ENCODE peak calls at places on chromosomes 13 and 19, in five cellular contexts. N, U, G, T and V are unnamed samples.
A peak's percentile ranks its signal among the peaks of the same experiment; 100 is the strongest.

GRCh38 chr19:38233740-38234251 is 9.8 kb upstream of the DPF1 start:
- DNase-seq in U (no peak), N (peak; percentile 55), G (peak; percentile 76), T (peak; percentile 95), V (peak; percentile 78)

GRCh38 chr13:90238433-90238832 is 1109.1 kb upstream of the MIR17HG start:
- DNase-seq in T (no peak), N (no peak), U (no peak), G (peak; percentile 52), V (peak; percentile 1)

GRCh38 chr19:47284324-47284899 is 9.7 kb downstream of the INAFM1 start:
- DNase-seq in U (no peak), T (no peak), N (peak; percentile 62), G (peak; percentile 81), V (peak; percentile 80)

GRCh38 chr19:49988433-49988832 is 27.5 kb upstream of the SIGLEC11 start:
- DNase-seq in G (no peak), U (no peak), T (no peak), N (peak; percentile 13), V (no peak)

GRCh38 chr13:113901642-113902041 is 37.8 kb upstream of the GAS6 start:
- DNase-seq in U (no peak), G (no peak), T (peak; percentile 46), N (no peak), V (no peak)

GRCh38 chr19:16076958-16077611 is 790 bp downstream of the TPM4 start:
- DNase-seq in U (no peak), T (peak; percentile 93), N (peak; percentile 49), G (no peak), V (no peak)

GRCh38 chr19:34651747-34652146 is 25.2 kb downstream of the SCGB2B2 start:
- DNase-seq in T (no peak), U (no peak), G (no peak), N (no peak), V (no peak)

GRCh38 chr13:100280681-100281080 is 191.8 kb downstream of the PCCA start:
- DNase-seq in N (peak; percentile 9), U (no peak), T (no peak), G (peak; percentile 12), V (no peak)

GRCh38 chr13:78239681-78240080 is 321.1 kb upstream of the EDNRB start:
- DNase-seq in U (no peak), G (no peak), T (no peak), N (no peak), V (no peak)

GRCh38 chr13:51815848-51816247 is 11.9 kb upstream of the DHRS12 start:
- DNase-seq in U (no peak), N (no peak), T (no peak), G (no peak), V (no peak)

GRCh38 chr13:88602786-88603777 is 931.9 kb downstream of the SLITRK5 start:
- DNase-seq in N (no peak), T (no peak), G (no peak), U (no peak), V (no peak)

GRCh38 chr13:103349664-103350063 is 283.4 kb upstream of the SLC10A2 start:
- DNase-seq in G (no peak), N (no peak), U (no peak), T (no peak), V (no peak)

GRCh38 chr19:14944456-14944855 is 3.2 kb downstream of the OR7C2 start:
- DNase-seq in N (no peak), G (no peak), U (no peak), T (no peak), V (no peak)

GRCh38 chr13:27679396-27679795 is 57.7 kb downstream of the POLR1D start:
- DNase-seq in T (no peak), N (no peak), G (no peak), U (no peak), V (no peak)

GRCh38 chr13:99015606-99016520 is 38.0 kb upstream of the DOCK9 start:
- DNase-seq in G (no peak), U (no peak), T (no peak), N (peak; percentile 30), V (no peak)

GRCh38 chr13:42561752-42562467 is 12.0 kb upstream of the TNFSF11 start:
- DNase-seq in N (no peak), U (peak; percentile 39), G (no peak), T (no peak), V (no peak)

GRCh38 chr19:17671906-17672305 is 16.2 kb downstream of the UNC13A start:
- DNase-seq in U (no peak), G (peak; percentile 59), T (no peak), N (peak; percentile 16), V (peak; percentile 42)

GRCh38 chr13:46712524-46712923 is 84.4 kb downstream of the ESD start:
- DNase-seq in T (no peak), N (no peak), G (no peak), U (no peak), V (no peak)

GRCh38 chr19:45558399-45558878 is 26.2 kb downstream of the OPA3 start:
- DNase-seq in G (peak; percentile 58), N (no peak), T (no peak), U (peak; percentile 39), V (peak; percentile 43)

GRCh38 chr19:13007292-13008045 is 12.2 kb downstream of the NFIX start:
- DNase-seq in N (peak; percentile 69), U (no peak), T (peak; percentile 96), G (no peak), V (peak; percentile 42)

GRCh38 chr19:13004273-13004672 is 9.0 kb downstream of the NFIX start:
- DNase-seq in N (no peak), G (no peak), U (no peak), T (no peak), V (no peak)

GRCh38 chr19:13005253-13005652 is 10.0 kb downstream of the NFIX start:
- DNase-seq in U (no peak), N (no peak), T (no peak), G (no peak), V (no peak)

GRCh38 chr19:13005861-13006370 is 10.6 kb downstream of the NFIX start:
- DNase-seq in U (no peak), T (no peak), N (no peak), G (no peak), V (no peak)

DNA sequence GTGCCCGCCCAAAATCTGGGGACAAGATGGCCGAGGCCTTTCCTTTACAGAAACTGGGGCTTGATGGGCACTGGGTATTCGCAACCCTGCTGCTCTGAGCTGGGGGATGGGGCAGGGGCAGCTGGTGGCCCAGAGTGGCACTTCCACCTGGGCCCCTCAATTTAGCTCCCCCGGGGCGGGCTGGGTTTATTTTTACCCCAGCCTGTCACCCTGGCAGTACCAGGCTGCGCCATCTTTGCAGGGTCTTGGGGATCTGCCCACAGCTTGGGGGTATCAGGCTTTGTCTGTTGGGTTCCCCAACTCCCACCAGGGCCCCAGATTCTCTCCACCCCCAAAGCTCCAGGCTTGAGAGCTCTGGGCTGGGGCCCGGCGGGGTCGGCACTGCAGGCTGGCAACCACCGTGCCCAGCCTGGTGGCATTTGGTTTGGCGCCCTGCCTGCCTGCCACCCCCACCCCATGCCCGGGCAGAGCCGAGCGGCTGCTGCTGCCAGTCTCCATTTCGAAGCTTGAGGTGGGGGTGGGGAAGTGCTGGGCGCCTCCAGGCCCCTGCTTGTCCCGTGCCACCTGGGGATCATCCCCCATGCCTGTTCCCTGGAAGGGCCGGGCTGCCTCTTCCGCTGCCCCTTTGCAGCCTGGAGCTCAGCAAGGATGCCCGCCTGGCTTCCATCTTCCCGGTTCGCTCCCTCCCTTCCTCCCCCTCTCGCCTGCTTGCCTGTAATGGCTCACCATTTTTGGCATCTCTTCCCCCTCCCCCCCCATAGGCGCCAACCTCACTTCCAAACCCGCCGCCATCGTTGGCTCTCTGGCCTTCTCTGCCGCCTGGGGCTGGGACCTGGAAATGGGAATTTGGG is 11.4 kb downstream of the NFIX start:
- DNase-seq in T (no peak), G (no peak), U (no peak), N (peak; percentile 40), V (no peak)
- H3K4me3 ChIP-seq in T (no peak overlapping the region), G (no peak overlapping the region), U (no peak overlapping the region), N (no peak overlapping the region), V (no peak overlapping the region)

GRCh38 chr13:19171563-19171962 is 10.1 kb downstream of the TUBA3C start:
- DNase-seq in G (no peak), T (no peak), N (no peak), U (no peak), V (no peak)
- TF ChIP-seq CTCF in G (no peak), T (no peak), N (no peak), U (no peak), V (no peak)

GRCh38 chr19:1170938-1171754 is 2.9 kb downstream of the SBNO2 start:
- DNase-seq in T (peak; percentile 88), N (no peak), G (no peak), U (no peak), V (no peak)

GRCh38 chr19:1169921-1170885 is 3.9 kb downstream of the SBNO2 start:
- DNase-seq in G (peak; percentile 47), T (no peak), U (no peak), N (peak; percentile 44), V (peak; percentile 80)

GRCh38 chr19:1168562-1168873 is 5.5 kb downstream of the SBNO2 start:
- DNase-seq in G (no peak), T (no peak), N (no peak), U (no peak), V (no peak)

GRCh38 chr19:1167687-1168561 is 6.1 kb downstream of the SBNO2 start:
- DNase-seq in G (no peak), N (no peak), T (peak; percentile 85), U (no peak), V (no peak)

DNA sequence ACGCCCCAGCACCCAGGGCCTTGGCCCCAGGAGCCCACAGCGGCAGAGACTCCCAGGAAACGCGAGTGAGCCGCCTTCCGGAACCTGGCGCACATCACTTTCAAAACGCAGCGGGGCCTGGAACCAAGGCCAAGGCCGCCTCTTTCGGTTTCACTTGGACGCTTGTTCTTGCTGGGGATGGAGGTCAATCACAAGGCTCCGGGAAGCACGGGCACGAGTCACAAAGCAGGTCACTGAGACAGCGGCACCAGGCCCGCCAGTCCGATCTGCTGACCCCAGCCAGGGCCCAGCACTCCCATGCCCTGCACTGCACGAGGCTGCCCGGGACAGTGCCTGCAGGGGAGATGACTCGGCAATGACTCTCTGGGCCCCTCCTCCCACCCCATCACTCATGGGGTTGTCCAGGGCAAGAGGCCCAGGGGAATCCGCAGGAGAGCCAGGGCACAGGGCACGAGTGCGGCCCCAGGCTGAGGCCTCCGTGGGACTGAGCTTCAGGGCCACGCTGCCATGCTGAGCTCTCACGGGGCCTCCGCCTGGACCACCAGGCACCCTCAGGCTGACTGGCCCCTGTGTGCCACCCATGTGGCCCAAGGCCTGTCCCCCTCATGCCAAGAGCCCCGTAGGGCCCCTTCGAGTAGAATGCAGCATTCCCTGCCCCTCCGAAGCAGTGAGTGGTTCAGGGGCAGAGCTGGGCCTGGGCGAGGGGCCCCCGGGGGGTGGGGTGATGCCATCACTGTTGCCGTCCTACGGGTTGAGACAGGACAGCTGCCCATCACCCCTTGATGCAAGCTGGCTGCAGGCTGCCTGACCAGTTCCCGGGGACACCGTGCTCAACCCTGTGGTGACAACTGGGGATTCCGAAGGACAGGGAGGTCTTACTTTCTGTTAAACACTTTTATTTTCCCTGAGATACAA is 4.9 kb downstream of the SBNO2 start:
- DNase-seq in G (peak; percentile 46), U (no peak), T (peak; percentile 89), N (peak; percentile 46), V (peak; percentile 55)
- H3K4me3 ChIP-seq in G (no peak overlapping the region), U (no peak overlapping the region), T (no peak overlapping the region), N (no peak overlapping the region), V (peak overlapping the region; percentile 48)

GRCh38 chr19:40392894-40393517 is 3.0 kb upstream of the HIPK4 start:
- DNase-seq in G (no peak), U (no peak), N (no peak), T (no peak), V (no peak)
- TF ChIP-seq CTCF in G (peak; percentile 15), U (peak; percentile 39), N (peak; percentile 36), T (no peak), V (peak; percentile 31)

GRCh38 chr13:66994097-66994496 is 236.0 kb downstream of the PCDH9 start:
- DNase-seq in N (peak; percentile 60), U (no peak), G (peak; percentile 79), T (peak; percentile 88), V (peak; percentile 67)
- H3K4me3 ChIP-seq in N (peak overlapping the region; percentile 38), U (no peak overlapping the region), G (peak overlapping the region; percentile 38), T (no peak overlapping the region), V (peak overlapping the region; percentile 49)